ENCODE peak calls at places on chromosomes 13 and 19, in nine cellular contexts. D is left lung; H is adipocyte; Y is GM23248; G is uterus; V is lower leg skin; O is CD8-positive, alpha-beta memory T cell; B is PC-3; I is brain microvascular endothelial cell. A is an unnamed sample.

GRCh38 chr19:45470147-45471081 is 2.6 kb downstream of the FOSB start:
- DNase-seq in D (no peak), H (peak), Y (peak), G (peak), V (no peak), O (peak), B (peak), I (peak), A (peak)

GRCh38 chr13:97477824-97478223 is 43.9 kb downstream of the RAP2A start:
- DNase-seq in D (no peak), H (no peak), Y (no peak), G (no peak), V (no peak), O (no peak), B (no peak), I (no peak), A (no peak)

GRCh38 chr13:99434258-99434788 is 66.9 kb upstream of the TM9SF2 start:
- DNase-seq in D (no peak), H (no peak), Y (no peak), G (no peak), V (no peak), O (peak), B (no peak), I (no peak), A (no peak)

GRCh38 chr13:110289174-110289573 is 17.8 kb downstream of the COL4A1 start:
- DNase-seq in D (no peak), H (no peak), Y (no peak), G (no peak), V (peak), O (no peak), B (no peak), I (no peak), A (no peak)

GRCh38 chr13:44759222-44759721 is 183.1 kb upstream of the TSC22D1 start:
- DNase-seq in D (no peak), H (peak), Y (peak), G (no peak), V (no peak), O (no peak), B (no peak), I (no peak), A (no peak)

GRCh38 chr19:13095934-13096890 is 6.4 kb downstream of the LYL1 start:
- DNase-seq in D (no peak), H (no peak), Y (no peak), G (peak), V (no peak), O (no peak), B (peak), I (no peak), A (no peak)

GRCh38 chr19:15418112-15418587 is 638 bp downstream of the AKAP8L start:
- DNase-seq in D (no peak), H (peak), Y (peak), G (no peak), V (no peak), O (no peak), B (peak), I (peak), A (no peak)

GRCh38 chr19:48918801-48919247 is 14.7 kb upstream of the DHDH start:
- DNase-seq in D (no peak), H (no peak), Y (peak), G (no peak), V (no peak), O (no peak), B (peak), I (no peak), A (no peak)

GRCh38 chr13:103188688-103189326 is 122.6 kb upstream of the SLC10A2 start:
- DNase-seq in D (no peak), H (peak), Y (peak), G (no peak), V (no peak), O (no peak), B (peak), I (no peak), A (no peak)

GRCh38 chr19:1409204-1410005 is 2.0 kb downstream of the DAZAP1 start:
- DNase-seq in D (no peak), H (peak), Y (peak), G (no peak), V (no peak), O (no peak), B (no peak), I (no peak), A (no peak)

GRCh38 chr19:1412323-1412923 is 5.0 kb downstream of the DAZAP1 start:
- DNase-seq in D (peak), H (no peak), Y (no peak), G (no peak), V (no peak), O (no peak), B (no peak), I (no peak), A (no peak)

GRCh38 chr19:1410136-1410786 is 2.9 kb downstream of the DAZAP1 start:
- DNase-seq in D (no peak), H (no peak), Y (peak), G (no peak), V (no peak), O (no peak), B (peak), I (peak), A (no peak)

GRCh38 chr19:1411255-1412191 is 4.1 kb downstream of the DAZAP1 start:
- DNase-seq in D (peak), H (no peak), Y (peak), G (no peak), V (no peak), O (peak), B (no peak), I (peak), A (no peak)

GRCh38 chr19:1410789-1411188 is 3.4 kb downstream of the DAZAP1 start:
- DNase-seq in D (peak), H (no peak), Y (no peak), G (no peak), V (no peak), O (no peak), B (no peak), I (no peak), A (no peak)
- H3K4me3 ChIP-seq in D (peak), H (peak), Y (no peak), G (no peak), V (no peak), O (no peak), B (peak), I (no peak), A (no peak)

DNA sequence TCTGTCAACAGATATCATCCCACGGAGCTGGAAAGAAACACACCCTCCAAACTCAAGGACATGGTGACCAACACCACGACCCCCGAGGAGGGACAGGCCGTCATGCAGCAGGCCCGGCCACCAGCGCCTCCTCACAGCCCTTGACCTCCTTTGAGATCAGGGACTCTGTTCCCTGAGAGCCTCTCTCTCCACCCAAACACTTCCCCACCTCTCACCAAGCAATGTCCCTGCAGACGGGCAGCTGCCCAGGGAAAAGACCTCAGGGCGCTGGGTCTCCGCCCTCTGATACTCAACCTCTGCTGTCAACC is 10.0 kb downstream of the SCGB2B2 start:
- DNase-seq in D (no peak), H (no peak), Y (no peak), G (no peak), V (no peak), O (no peak), B (no peak), I (no peak), A (no peak)
- H3K4me3 ChIP-seq in D (peak), H (peak), Y (no peak), G (no peak), V (no peak), O (no peak), B (peak), I (no peak), A (no peak)

GRCh38 chr13:83232626-83233025 is 649.6 kb downstream of the SLITRK1 start:
- DNase-seq in D (no peak), H (peak), Y (peak), G (no peak), V (no peak), O (no peak), B (no peak), I (no peak), A (no peak)
- H3K4me3 ChIP-seq in D (no peak), H (no peak), Y (peak), G (no peak), V (no peak), O (no peak), B (no peak), I (no peak), A (no peak)

DNA sequence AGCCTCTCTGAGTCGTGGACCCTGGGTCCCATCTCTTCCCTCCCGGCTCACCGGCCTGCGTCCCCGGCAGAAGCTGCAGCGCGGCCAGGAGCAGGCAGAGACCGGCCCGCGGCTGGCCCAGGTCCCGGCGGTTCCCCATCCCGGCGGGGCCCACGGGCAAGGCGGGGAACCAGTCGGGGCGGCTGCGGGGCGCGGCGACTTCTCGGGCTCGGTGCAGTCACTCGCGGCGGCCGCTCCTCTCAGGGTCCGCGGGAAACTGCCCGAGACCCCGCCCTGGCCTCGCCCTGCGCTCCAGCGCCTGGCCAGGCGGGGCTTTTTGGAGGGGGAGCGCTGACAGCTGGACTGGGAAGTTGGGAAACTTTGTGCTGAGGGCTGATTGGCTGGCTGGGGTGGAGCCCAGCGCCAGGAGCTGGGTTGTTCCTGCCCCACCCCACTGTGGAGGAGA is at the start of gene COL5A3:
- DNase-seq in D (no peak), H (peak), Y (peak), G (peak), V (peak), O (no peak), B (no peak), I (no peak), A (no peak)
- H3K4me3 ChIP-seq in D (peak), H (peak), Y (peak), G (peak), V (peak), O (no peak), B (no peak), I (peak), A (no peak)

DNA sequence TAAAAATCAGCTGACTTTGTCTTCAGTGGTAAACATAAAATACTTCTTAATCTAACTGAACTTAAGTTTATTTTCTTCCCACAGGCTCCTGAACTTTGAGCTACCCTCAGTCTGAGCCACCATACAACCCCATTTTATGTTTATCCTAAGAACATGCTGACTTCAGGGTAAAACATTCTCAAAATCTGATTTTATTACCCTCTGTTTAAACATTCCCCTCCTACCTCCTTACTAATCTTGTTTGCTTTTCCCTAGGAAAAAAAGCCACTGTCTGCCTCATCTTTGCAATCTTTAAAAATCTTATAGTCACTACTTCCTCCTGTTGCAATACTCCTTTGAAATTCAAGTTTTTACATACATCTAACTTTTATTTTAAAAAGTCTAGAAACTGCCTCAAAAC is 4.0 kb downstream of the ZNF91 start:
- DNase-seq in D (no peak), H (no peak), Y (no peak), G (no peak), V (no peak), O (no peak), B (peak), I (no peak), A (no peak)
- H3K4me3 ChIP-seq in D (no peak), H (peak), Y (no peak), G (no peak), V (no peak), O (no peak), B (peak), I (no peak), A (no peak)